ENCODE peak calls at places on chromosomes 2 and 18, in six cellular contexts. Q, U, S, Z, X and G are unnamed samples.

GRCh38 chr2:8432712-8433336 is 249.0 kb upstream of the ID2 start:
- DNase-seq in Q (no peak), U (no peak), S (no peak), Z (peak; percentile 26), X (no peak), G (no peak)

GRCh38 chr2:200637886-200638285 is 52.1 kb downstream of the AOX1 start:
- DNase-seq in Q (no peak), U (no peak), S (no peak), Z (no peak), X (no peak), G (no peak)

GRCh38 chr2:102355526-102356380 is at the start of gene IL18R1:
- DNase-seq in Q (peak; percentile 89), U (peak; percentile 82), S (peak; percentile 46), Z (peak; percentile 68), X (peak; percentile 68), G (no peak)

GRCh38 chr2:207483477-207483876 is 46.3 kb upstream of the CREB1 start:
- DNase-seq in Q (no peak), U (no peak), S (peak; percentile 65), Z (no peak), X (no peak), G (no peak)

GRCh38 chr18:10985689-10986088 is 163.7 kb downstream of the PIEZO2 start:
- DNase-seq in Q (no peak), U (no peak), S (no peak), Z (no peak), X (no peak), G (no peak)

GRCh38 chr2:20425371-20425881 is 21.4 kb upstream of the RHOB start:
- DNase-seq in Q (no peak), U (no peak), S (no peak), Z (no peak), X (no peak), G (no peak)

GRCh38 chr18:44133483-44133882 is 547.2 kb upstream of the SETBP1 start:
- DNase-seq in Q (no peak), U (no peak), S (no peak), Z (no peak), X (no peak), G (no peak)

GRCh38 chr18:58128286-58129018 is 84.4 kb downstream of the NEDD4L start:
- DNase-seq in Q (no peak), U (no peak), S (no peak), Z (no peak), X (no peak), G (no peak)

GRCh38 chr2:2061091-2061696 is 269.9 kb downstream of the MYT1L start:
- DNase-seq in Q (no peak), U (no peak), S (no peak), Z (no peak), X (no peak), G (no peak)

DNA sequence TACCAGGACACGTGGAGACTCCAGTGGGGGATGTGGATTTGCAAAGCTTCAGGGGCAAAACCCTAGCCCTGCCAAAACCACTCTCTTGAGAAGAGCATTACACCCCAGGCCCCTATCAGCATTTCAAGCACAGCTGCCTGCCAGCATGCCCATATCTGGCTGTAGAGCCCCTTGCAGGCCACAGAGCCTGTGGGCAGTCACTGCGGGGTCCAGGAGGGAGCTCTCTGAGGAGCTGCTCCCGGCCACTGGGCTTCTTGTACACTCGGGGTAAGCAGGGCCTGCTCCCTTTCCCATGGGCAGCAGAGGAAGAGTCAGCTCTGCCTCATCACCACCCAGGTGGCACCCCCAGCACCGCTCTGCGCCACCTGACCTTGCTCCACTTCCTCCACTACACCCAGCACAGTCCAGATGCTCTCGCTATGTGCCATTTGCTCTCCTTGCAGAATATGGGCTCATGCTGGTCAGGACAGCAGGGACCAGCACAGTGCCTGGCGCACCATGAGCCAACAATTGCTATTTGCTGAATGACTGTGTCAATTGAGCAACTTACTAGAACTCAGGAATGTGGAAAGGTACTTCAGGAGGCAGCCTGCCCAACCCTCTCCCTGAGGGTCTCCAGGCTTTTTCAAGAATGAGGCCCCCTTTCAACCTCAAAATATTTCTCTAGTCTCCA is 7.4 kb downstream of the CHST10 start:
- DNase-seq in Q (no peak), U (no peak), S (no peak), Z (no peak), X (no peak), G (no peak)
- H3K36me3 ChIP-seq in Q (no peaks in the 10 kb centered on the region), U (peaks cover 67% of the 10 kb centered on the region), S (peaks cover 2% of the 10 kb centered on the region), Z (no peaks in the 10 kb centered on the region), X (peaks cover 16% of the 10 kb centered on the region), G (no peaks in the 10 kb centered on the region)

GRCh38 chr2:237760506-237761502 is 37.8 kb upstream of the RBM44 start:
- DNase-seq in Q (no peak), U (no peak), S (no peak), Z (no peak), X (no peak), G (no peak)
- H3K36me3 ChIP-seq in Q (no peaks in the 10 kb centered on the region), U (peaks cover 31% of the 10 kb centered on the region), S (peaks cover 44% of the 10 kb centered on the region), Z (peaks cover 56% of the 10 kb centered on the region), X (peaks cover 99% of the 10 kb centered on the region), G (peaks cover 22% of the 10 kb centered on the region)

GRCh38 chr2:169945515-169945914 is 118.3 kb downstream of the UBR3 start:
- DNase-seq in Q (no peak), U (no peak), S (no peak), Z (no peak), X (no peak), G (no peak)

GRCh38 chr2:169946546-169946945 is 119.3 kb downstream of the UBR3 start:
- DNase-seq in Q (no peak), U (no peak), S (no peak), Z (no peak), X (no peak), G (no peak)

GRCh38 chr2:169946092-169946491 is 118.8 kb downstream of the UBR3 start:
- DNase-seq in Q (no peak), U (no peak), S (no peak), Z (no peak), X (no peak), G (no peak)
- H3K36me3 ChIP-seq in Q (peaks cover 4% of the 10 kb centered on the region), U (peaks cover 59% of the 10 kb centered on the region), S (peaks cover 14% of the 10 kb centered on the region), Z (no peaks in the 10 kb centered on the region), X (peaks cover 83% of the 10 kb centered on the region), G (peaks cover 17% of the 10 kb centered on the region)

GRCh38 chr2:9884436-9884835 is 41.2 kb downstream of the TAF1B start:
- DNase-seq in Q (peak; percentile 61), U (no peak), S (no peak), Z (no peak), X (no peak), G (no peak)

GRCh38 chr2:9885036-9885684 is 41.9 kb downstream of the TAF1B start:
- DNase-seq in Q (no peak), U (no peak), S (no peak), Z (no peak), X (no peak), G (no peak)

GRCh38 chr2:9887513-9887912 is 44.2 kb downstream of the TAF1B start:
- DNase-seq in Q (no peak), U (no peak), S (no peak), Z (no peak), X (no peak), G (no peak)

GRCh38 chr2:9892236-9892635 is 49.0 kb downstream of the TAF1B start:
- DNase-seq in Q (no peak), U (no peak), S (no peak), Z (no peak), X (no peak), G (no peak)

DNA sequence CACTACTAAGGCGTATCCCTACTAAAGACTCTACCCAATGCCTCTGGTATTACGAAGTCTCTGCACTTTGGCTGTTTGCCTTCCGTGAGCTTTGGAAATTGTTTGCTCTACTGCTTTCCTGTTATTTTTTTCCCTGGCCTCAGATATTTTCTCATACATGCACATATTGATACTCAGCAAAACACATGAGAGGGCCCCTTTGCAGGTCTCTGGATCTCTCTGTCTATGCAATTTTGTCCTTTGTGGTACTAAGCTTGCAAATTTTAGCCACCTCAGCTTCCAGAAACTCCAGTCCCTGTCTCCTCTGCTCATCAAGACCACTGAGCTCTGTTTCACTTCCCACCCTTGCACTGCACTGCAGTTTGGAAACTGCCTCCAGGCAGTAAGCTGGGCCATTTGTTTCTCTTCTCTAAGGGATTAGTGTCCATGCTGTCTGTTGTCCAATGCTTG is 46.6 kb downstream of the TAF1B start:
- DNase-seq in Q (peak; percentile 58), U (no peak), S (no peak), Z (no peak), X (no peak), G (peak; percentile 69)
- H3K36me3 ChIP-seq in Q (peaks cover 13% of the 10 kb centered on the region), U (peaks cover 3% of the 10 kb centered on the region), S (no peaks in the 10 kb centered on the region), Z (peaks cover 3% of the 10 kb centered on the region), X (peaks cover 48% of the 10 kb centered on the region), G (no peaks in the 10 kb centered on the region)

DNA sequence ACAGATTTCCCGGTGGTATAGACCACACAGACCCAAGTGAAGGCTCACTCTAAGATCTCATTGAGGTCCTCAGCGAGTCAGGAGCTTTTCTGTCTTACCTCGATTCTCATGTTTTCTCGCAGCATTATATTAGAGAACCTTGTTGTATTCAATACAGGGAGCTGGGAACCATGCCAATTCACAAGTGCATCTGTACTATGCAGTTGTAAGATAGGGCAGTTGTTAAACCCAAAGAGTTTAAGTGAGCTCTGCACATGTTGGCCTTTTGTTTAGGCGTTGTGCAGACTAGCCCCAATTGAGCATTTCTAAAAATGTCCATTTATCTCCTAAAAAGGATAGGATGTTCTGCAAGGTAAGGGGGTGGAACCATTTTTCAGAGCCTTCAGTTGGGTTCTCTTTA is 59.6 kb downstream of the FEZ2 start:
- DNase-seq in Q (no peak), U (peak; percentile 36), S (no peak), Z (no peak), X (peak; percentile 41), G (peak; percentile 37)
- H3K36me3 ChIP-seq in Q (no peaks in the 10 kb centered on the region), U (no peaks in the 10 kb centered on the region), S (peaks cover 47% of the 10 kb centered on the region), Z (no peaks in the 10 kb centered on the region), X (peaks cover 58% of the 10 kb centered on the region), G (peaks cover 4% of the 10 kb centered on the region)

DNA sequence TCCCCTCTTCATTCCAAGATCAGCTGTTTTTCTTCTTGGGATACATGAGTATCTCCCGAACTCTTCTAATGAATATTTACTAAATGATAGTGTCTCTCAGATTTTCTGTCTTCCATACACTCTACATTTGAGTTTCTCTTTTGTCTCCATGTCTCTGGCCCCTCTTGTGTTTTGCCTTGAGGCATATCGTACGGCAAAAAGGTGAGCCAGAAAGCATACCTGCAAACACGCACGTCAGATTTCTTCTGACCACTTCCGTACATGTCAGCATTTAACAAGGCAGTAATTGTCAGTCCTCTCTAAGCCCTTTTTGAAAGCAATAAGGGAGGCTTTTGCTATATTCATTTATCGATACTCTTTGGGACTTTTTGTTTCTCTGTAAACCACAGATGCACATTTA is 82.4 kb downstream of the FEZ2 start:
- DNase-seq in Q (no peak), U (no peak), S (no peak), Z (no peak), X (no peak), G (no peak)
- H3K36me3 ChIP-seq in Q (no peaks in the 10 kb centered on the region), U (no peaks in the 10 kb centered on the region), S (peaks cover 82% of the 10 kb centered on the region), Z (no peaks in the 10 kb centered on the region), X (peaks cover 88% of the 10 kb centered on the region), G (peaks cover 21% of the 10 kb centered on the region)

GRCh38 chr18:48898521-48898920 is 52.2 kb downstream of the SMAD7 start:
- DNase-seq in Q (no peak), U (no peak), S (no peak), Z (no peak), X (no peak), G (no peak)
- H3K36me3 ChIP-seq in Q (no peaks in the 10 kb centered on the region), U (no peaks in the 10 kb centered on the region), S (no peaks in the 10 kb centered on the region), Z (no peaks in the 10 kb centered on the region), X (no peaks in the 10 kb centered on the region), G (no peaks in the 10 kb centered on the region)

GRCh38 chr2:241493092-241493491 is 15.3 kb downstream of the STK25 start:
- DNase-seq in Q (no peak), U (no peak), S (no peak), Z (no peak), X (no peak), G (no peak)
- H3K36me3 ChIP-seq in Q (no peaks in the 10 kb centered on the region), U (peaks cover 48% of the 10 kb centered on the region), S (peaks cover 35% of the 10 kb centered on the region), Z (no peaks in the 10 kb centered on the region), X (peaks cover 50% of the 10 kb centered on the region), G (peaks cover 42% of the 10 kb centered on the region)

GRCh38 chr2:127715778-127716449 is 14.6 kb downstream of the SFT2D3 start:
- DNase-seq in Q (peak; percentile 21), U (no peak), S (no peak), Z (no peak), X (no peak), G (no peak)
- H3K36me3 ChIP-seq in Q (peaks cover 6% of the 10 kb centered on the region), U (peaks cover 69% of the 10 kb centered on the region), S (peaks cover 31% of the 10 kb centered on the region), Z (peaks cover 25% of the 10 kb centered on the region), X (peaks cover 91% of the 10 kb centered on the region), G (peaks cover 58% of the 10 kb centered on the region)